ENCODE peak calls at places on chromosomes 1 and 21, in nine cellular contexts. Q, V, M, L, X, K, R, D and C are unnamed samples.

GRCh38 chr21:36297938-36298572 is 21.9 kb upstream of the MORC3 start:
- DNase-seq in D (no peak), K (no peak), R (peak; percentile 12), V (peak; percentile 51), Q (peak; percentile 31), L (no peak), M (peak; percentile 61), X (peak; percentile 92), C (no peak)

GRCh38 chr1:121443131-121443530 is 258.4 kb downstream of the SRGAP2C start:
- DNase-seq in M (no peak), X (no peak), L (no peak), Q (no peak), R (peak; percentile 20), V (no peak), D (no peak), K (no peak), C (no peak)

GRCh38 chr1:218711884-218712674 is 366.9 kb downstream of the TGFB2 start:
- DNase-seq in V (no peak), K (no peak), Q (no peak), L (no peak), R (peak; percentile 50), X (no peak), D (no peak), M (no peak), C (peak; percentile 44)

GRCh38 chr1:43547538-43548072 is 16.9 kb downstream of the PTPRF start:
- DNase-seq in K (no peak), D (no peak), M (no peak), X (no peak), Q (no peak), R (no peak), V (no peak), L (no peak), C (no peak)

GRCh38 chr1:176469450-176469985 is 6.5 kb downstream of the PAPPA2 start:
- DNase-seq in L (no peak), Q (no peak), M (no peak), K (no peak), X (no peak), V (no peak), D (no peak), R (peak; percentile 59), C (no peak)

GRCh38 chr1:109643385-109644230 is 12.3 kb upstream of the GSTM4 start:
- DNase-seq in V (peak; percentile 71), R (no peak), K (peak; percentile 74), X (peak; percentile 83), M (peak; percentile 90), D (peak; percentile 40), L (peak; percentile 96), Q (peak; percentile 88), C (peak; percentile 80)

GRCh38 chr1:217370757-217371156 is 260.1 kb downstream of the GPATCH2 start:
- DNase-seq in M (no peak), Q (no peak), V (no peak), X (no peak), D (no peak), K (no peak), R (no peak), L (no peak), C (no peak)

GRCh38 chr1:36656838-36657237 is 174.1 kb upstream of the CSF3R start:
- DNase-seq in V (no peak), L (no peak), Q (no peak), K (no peak), R (no peak), M (no peak), X (no peak), D (no peak), C (no peak)

GRCh38 chr1:89952021-89952995 is 42.6 kb upstream of the ZNF326 start:
- DNase-seq in L (no peak), X (no peak), V (no peak), K (no peak), R (peak; percentile 95), Q (no peak), M (no peak), D (no peak), C (no peak)

GRCh38 chr1:61093525-61094137 is 11.3 kb downstream of the NFIA start:
- DNase-seq in X (no peak), K (no peak), M (no peak), V (no peak), Q (no peak), D (no peak), R (peak; percentile 72), L (no peak), C (peak; percentile 49)

GRCh38 chr21:32516729-32517649 is 68.3 kb downstream of the TCP10L start:
- DNase-seq in D (peak; percentile 72), X (no peak), V (no peak), R (no peak), K (no peak), M (no peak), L (no peak), Q (no peak), C (no peak)